ENCODE peak calls at places on chromosomes 4 and X, in nine cellular contexts. Q, W, P, G, R, E, T, D and U are unnamed samples.

GRCh38 chr4:5812506-5813229 is 80.2 kb downstream of the CRMP1 start:
- DNase-seq in G (no peak), P (peak), E (peak), T (peak), W (peak), Q (peak), R (no peak), D (peak), U (peak)

GRCh38 chrX:125205084-125205917 is 114.4 kb upstream of the TEX13C start:
- DNase-seq in E (no peak), R (peak), P (peak), D (peak), T (no peak), Q (peak), W (no peak), G (peak), U (peak)

GRCh38 chr4:149746281-149746680 is 69.4 kb downstream of the IQCM start:
- DNase-seq in D (no peak), T (no peak), Q (no peak), R (no peak), W (no peak), E (no peak), P (no peak), G (no peak), U (no peak)

GRCh38 chr4:1330761-1331590 is 16.0 kb upstream of the UVSSA start:
- DNase-seq in Q (no peak), R (no peak), G (no peak), W (no peak), P (no peak), E (no peak), T (no peak), D (no peak), U (no peak)

GRCh38 chr4:116926631-116927295 is 158.6 kb downstream of the TRAM1L1 start:
- DNase-seq in Q (no peak), R (no peak), W (no peak), T (no peak), D (no peak), G (no peak), P (no peak), E (no peak), U (peak)

GRCh38 chrX:16934212-16934611 is 12.2 kb upstream of the REPS2 start:
- DNase-seq in R (no peak), W (no peak), E (no peak), G (no peak), D (no peak), P (no peak), T (no peak), Q (no peak), U (peak)

GRCh38 chr4:47942420-47942819 is 28.0 kb upstream of the NFXL1 start:
- DNase-seq in T (no peak), W (no peak), Q (no peak), D (no peak), G (no peak), R (no peak), E (no peak), P (no peak), U (no peak)

GRCh38 chr4:155119006-155119405 is 89.4 kb upstream of the NPY2R start:
- DNase-seq in E (no peak), W (no peak), G (no peak), D (peak), Q (no peak), T (no peak), R (no peak), P (no peak), U (no peak)

GRCh38 chrX:96438803-96439202 is 245.8 kb upstream of the DIAPH2 start:
- DNase-seq in R (no peak), T (no peak), E (no peak), Q (no peak), G (no peak), W (no peak), P (no peak), D (no peak), U (no peak)

GRCh38 chrX:154040863-154041262 is 21.2 kb upstream of the IRAK1 start:
- DNase-seq in R (no peak), G (no peak), W (no peak), Q (no peak), D (no peak), T (no peak), P (no peak), E (no peak), U (no peak)

GRCh38 chrX:2474280-2474962 is 26.4 kb downstream of the DHRSX start:
- DNase-seq in E (no peak), T (no peak), W (no peak), D (no peak), Q (no peak), P (no peak), R (no peak), G (no peak), U (no peak)

GRCh38 chr4:40099010-40099409 is 42.4 kb downstream of the N4BP2 start:
- DNase-seq in P (no peak), G (no peak), T (no peak), D (no peak), E (no peak), W (peak), R (no peak), Q (no peak), U (no peak)

GRCh38 chrX:31307952-31308351 is 236.1 kb upstream of the FTHL17 start:
- DNase-seq in G (no peak), Q (no peak), P (no peak), D (no peak), T (no peak), W (no peak), E (no peak), R (no peak), U (no peak)

GRCh38 chr4:4356106-4357041 is 30.5 kb upstream of the NSG1 start:
- DNase-seq in R (no peak), Q (no peak), W (peak), P (no peak), D (no peak), T (no peak), G (no peak), E (no peak), U (no peak)

GRCh38 chr4:76753814-76754213 is 144.1 kb downstream of the SOWAHB start:
- DNase-seq in W (peak), T (no peak), E (no peak), R (no peak), P (peak), Q (no peak), G (no peak), D (no peak), U (no peak)

GRCh38 chrX:153650959-153651358 is 4.0 kb downstream of the DUSP9 start:
- DNase-seq in E (no peak), D (no peak), T (no peak), R (no peak), G (no peak), W (no peak), P (no peak), Q (no peak), U (no peak)

GRCh38 chr4:11732155-11732554 is 303.5 kb upstream of the HS3ST1 start:
- DNase-seq in Q (peak), T (no peak), W (no peak), E (no peak), P (no peak), R (no peak), G (no peak), D (no peak), U (peak)

GRCh38 chr4:66486068-66486467 is 815.8 kb upstream of the EPHA5 start:
- DNase-seq in G (no peak), R (no peak), P (no peak), E (no peak), T (no peak), D (no peak), Q (no peak), W (no peak), U (no peak)

GRCh38 chr4:154490589-154491340 is 834 bp downstream of the DCHS2 start:
- DNase-seq in T (no peak), R (no peak), D (no peak), G (no peak), E (no peak), W (no peak), P (peak), Q (no peak), U (no peak)

GRCh38 chrX:110992611-110993010 is 103.4 kb upstream of the PAK3 start:
- DNase-seq in E (peak), P (peak), W (peak), D (peak), R (no peak), T (peak), Q (peak), G (no peak), U (peak)

GRCh38 chr4:8173641-8174242 is 15.1 kb upstream of the ABLIM2 start:
- DNase-seq in P (no peak), D (no peak), T (no peak), W (no peak), Q (no peak), R (no peak), E (no peak), G (no peak), U (no peak)

GRCh38 chr4:48311896-48312295 is 29.4 kb upstream of the SLAIN2 start:
- DNase-seq in Q (no peak), G (no peak), E (no peak), R (no peak), T (no peak), W (no peak), D (peak), P (no peak), U (no peak)

GRCh38 chr4:6439120-6439757 is 33.2 kb downstream of the PPP2R2C start:
- DNase-seq in T (no peak), E (no peak), D (no peak), G (no peak), P (no peak), Q (no peak), R (no peak), W (no peak), U (no peak)

GRCh38 chr4:87317527-87317926 is 5.2 kb downstream of the HSD17B13 start:
- DNase-seq in W (peak), G (no peak), D (no peak), R (no peak), P (no peak), T (no peak), E (no peak), Q (no peak), U (no peak)

GRCh38 chr4:37825943-37826281 is 574 bp upstream of the PGM2 start:
- DNase-seq in T (peak), D (peak), G (no peak), R (no peak), E (no peak), P (peak), W (no peak), Q (no peak), U (peak)

GRCh38 chrX:50978920-50979660 is 68.6 kb downstream of the BMP15 start:
- DNase-seq in E (no peak), R (no peak), D (no peak), W (no peak), Q (no peak), G (peak), P (no peak), T (no peak), U (no peak)

GRCh38 chr4:103478729-103479128 is 241.1 kb downstream of the TACR3 start:
- DNase-seq in Q (no peak), R (no peak), E (no peak), T (no peak), P (no peak), G (no peak), D (peak), W (no peak), U (peak)

GRCh38 chr4:116702949-116703348 is 382.4 kb downstream of the TRAM1L1 start:
- DNase-seq in E (no peak), R (no peak), T (no peak), Q (no peak), W (no peak), G (no peak), D (peak), P (no peak), U (peak)

GRCh38 chrX:72045141-72045540 is 86.6 kb downstream of the RTL5 start:
- DNase-seq in G (no peak), D (no peak), W (no peak), P (no peak), E (no peak), Q (no peak), R (no peak), T (no peak), U (no peak)

GRCh38 chr4:25919676-25920075 is 5.7 kb downstream of the SMIM20 start:
- DNase-seq in R (no peak), Q (no peak), E (no peak), D (peak), P (no peak), T (no peak), G (no peak), W (no peak), U (peak)

GRCh38 chr4:109294468-109295020 is 7.9 kb downstream of the COL25A1 start:
- DNase-seq in R (no peak), E (no peak), G (no peak), P (no peak), T (no peak), D (no peak), Q (no peak), W (no peak), U (no peak)

GRCh38 chr4:31737419-31737818 is 1017.2 kb downstream of the PCDH7 start:
- DNase-seq in E (no peak), D (peak), R (no peak), T (no peak), Q (no peak), P (no peak), G (no peak), W (no peak), U (no peak)

GRCh38 chrX:77014655-77015377 is 432.4 kb upstream of the FGF16 start:
- DNase-seq in T (peak), D (peak), E (peak), Q (no peak), R (peak), P (peak), W (no peak), G (no peak), U (peak)

GRCh38 chrX:53093177-53093655 is 726 bp upstream of the KANTR start:
- DNase-seq in P (peak), G (peak), R (peak), E (peak), W (peak), T (peak), D (peak), Q (peak), U (peak)

GRCh38 chr4:89338206-89338605 is 30.6 kb upstream of the GPRIN3 start:
- DNase-seq in E (no peak), Q (no peak), G (no peak), D (no peak), P (no peak), T (no peak), R (no peak), W (no peak), U (no peak)